ENCODE peak calls at places on chromosome 1, in eight cellular contexts. L, X, E, T, Z, K, G and U are unnamed samples.

GRCh38 chr1:221758455-221758854 is 16.6 kb upstream of the DUSP10 start:
- DNase-seq in L (no peak), X (no peak), E (no peak), T (no peak), Z (no peak), K (no peak), G (no peak), U (no peak)

GRCh38 chr1:207240325-207241095 is 81.0 kb upstream of the CD55 start:
- DNase-seq in L (no peak), X (no peak), E (no peak), T (no peak), Z (no peak), K (no peak), G (no peak), U (no peak)

GRCh38 chr1:175702079-175702795 is 41.2 kb downstream of the TNR start:
- DNase-seq in L (no peak), X (no peak), E (no peak), T (no peak), Z (no peak), K (no peak), G (no peak), U (no peak)

GRCh38 chr1:201890223-201890622 is 1.5 kb downstream of the SHISA4 start:
- DNase-seq in L (no peak), X (no peak), E (no peak), T (no peak), Z (no peak), K (no peak), G (no peak), U (no peak)

GRCh38 chr1:203343956-203344355 is 7.0 kb downstream of the FMOD start:
- DNase-seq in L (no peak), X (no peak), E (no peak), T (no peak), Z (no peak), K (no peak), G (no peak), U (no peak)

GRCh38 chr1:200033511-200034261 is 6.2 kb downstream of the NR5A2 start:
- DNase-seq in L (no peak), X (no peak), E (no peak), T (peak; percentile 20), Z (no peak), K (no peak), G (no peak), U (no peak)

GRCh38 chr1:36108314-36108713 is 16.7 kb downstream of the COL8A2 start:
- DNase-seq in L (no peak), X (no peak), E (no peak), T (no peak), Z (no peak), K (no peak), G (no peak), U (no peak)

GRCh38 chr1:229674042-229674441 is 48.0 kb downstream of the URB2 start:
- DNase-seq in L (no peak), X (no peak), E (no peak), T (no peak), Z (no peak), K (no peak), G (no peak), U (no peak)

GRCh38 chr1:162690672-162691434 is 58.6 kb downstream of the DDR2 start:
- DNase-seq in L (no peak), X (no peak), E (peak; percentile 24), T (no peak), Z (peak; percentile 73), K (no peak), G (peak; percentile 9), U (no peak)